ENCODE peak calls at places on chromosome 9, in seven cellular contexts. T, U, L, Q, V, Y and W are unnamed samples.
A peak's percentile ranks its signal among the peaks of the same experiment; 100 is the strongest.

GRCh38 chr9:131503626-131504465 is 1.1 kb downstream of the POMT1 start:
- DNase-seq in T (no peak), U (no peak), L (no peak), Q (peak; percentile 62), V (no peak), Y (no peak), W (peak; percentile 47)

GRCh38 chr9:70083429-70083828 is 39.8 kb downstream of the MAMDC2 start:
- DNase-seq in T (no peak), U (no peak), L (no peak), Q (no peak), V (no peak), Y (no peak), W (no peak)

GRCh38 chr9:132074736-132075135 is 4.9 kb downstream of the MED27 start:
- DNase-seq in T (no peak), U (no peak), L (no peak), Q (no peak), V (no peak), Y (no peak), W (no peak)

GRCh38 chr9:75378036-75378435 is 289.7 kb downstream of the OSTF1 start:
- DNase-seq in T (peak; percentile 89), U (peak; percentile 54), L (no peak), Q (no peak), V (peak; percentile 93), Y (peak; percentile 76), W (no peak)

GRCh38 chr9:129250786-129251185 is 72.7 kb upstream of the IER5L start:
- DNase-seq in T (no peak), U (no peak), L (no peak), Q (peak; percentile 13), V (no peak), Y (no peak), W (no peak)

GRCh38 chr9:72891043-72891442 is 61.8 kb downstream of the ALDH1A1 start:
- DNase-seq in T (no peak), U (no peak), L (no peak), Q (no peak), V (no peak), Y (no peak), W (no peak)

GRCh38 chr9:36029765-36030528 is 6.8 kb upstream of the RECK start:
- DNase-seq in T (no peak), U (no peak), L (peak; percentile 25), Q (peak; percentile 86), V (no peak), Y (no peak), W (no peak)

GRCh38 chr9:126965541-126966428 is 51.2 kb downstream of the RALGPS1 start:
- DNase-seq in T (peak; percentile 73), U (peak; percentile 50), L (peak; percentile 38), Q (peak; percentile 55), V (no peak), Y (peak; percentile 39), W (peak; percentile 48)

GRCh38 chr9:101354143-101354764 is 30.6 kb downstream of the BAAT start:
- DNase-seq in T (no peak), U (no peak), L (no peak), Q (peak; percentile 22), V (no peak), Y (no peak), W (no peak)

GRCh38 chr9:96555567-96556386 is 63.9 kb downstream of the CDC14B start:
- DNase-seq in T (no peak), U (no peak), L (no peak), Q (no peak), V (no peak), Y (no peak), W (no peak)

GRCh38 chr9:123360161-123361085 is 4.4 kb downstream of the CRB2 start:
- DNase-seq in T (no peak), U (peak; percentile 66), L (no peak), Q (no peak), V (no peak), Y (no peak), W (peak; percentile 63)

GRCh38 chr9:113602126-113603119 is 138.9 kb downstream of the RGS3 start:
- DNase-seq in T (peak; percentile 95), U (peak; percentile 90), L (no peak), Q (peak; percentile 22), V (peak; percentile 89), Y (peak; percentile 90), W (peak; percentile 42)

GRCh38 chr9:124273428-124274153 is 15.8 kb downstream of the NEK6 start:
- DNase-seq in T (peak; percentile 90), U (no peak), L (no peak), Q (no peak), V (no peak), Y (no peak), W (no peak)

GRCh38 chr9:20558609-20559016 is 63.7 kb downstream of the MLLT3 start:
- DNase-seq in T (no peak), U (no peak), L (no peak), Q (peak; percentile 85), V (no peak), Y (no peak), W (no peak)

GRCh38 chr9:131668439-131669233 is 71.2 kb downstream of the RAPGEF1 start:
- DNase-seq in T (no peak), U (no peak), L (no peak), Q (peak; percentile 53), V (no peak), Y (no peak), W (peak; percentile 88)

GRCh38 chr9:80218336-80218735 is 646.6 kb downstream of the TLE4 start:
- DNase-seq in T (no peak), U (no peak), L (no peak), Q (no peak), V (no peak), Y (no peak), W (no peak)

GRCh38 chr9:68970150-68970549 is 43.8 kb downstream of the PRKACG start:
- DNase-seq in T (no peak), U (no peak), L (no peak), Q (no peak), V (no peak), Y (no peak), W (no peak)

GRCh38 chr9:109708507-109708945 is 71.5 kb upstream of the PALM2AKAP2 start:
- DNase-seq in T (no peak), U (no peak), L (no peak), Q (no peak), V (no peak), Y (no peak), W (no peak)

GRCh38 chr9:1253098-1253979 is 203.2 kb downstream of the DMRT2 start:
- DNase-seq in T (no peak), U (no peak), L (no peak), Q (no peak), V (no peak), Y (no peak), W (no peak)

GRCh38 chr9:82168585-82168984 is 180.0 kb downstream of the SPATA31D1 start:
- DNase-seq in T (no peak), U (no peak), L (no peak), Q (peak; percentile 82), V (no peak), Y (no peak), W (no peak)

GRCh38 chr9:110814159-110814558 is 145.6 kb downstream of the MUSK start:
- DNase-seq in T (no peak), U (no peak), L (no peak), Q (peak; percentile 94), V (no peak), Y (no peak), W (no peak)

GRCh38 chr9:73434826-73435225 is 283.2 kb downstream of the ANXA1 start:
- DNase-seq in T (no peak), U (no peak), L (no peak), Q (no peak), V (no peak), Y (no peak), W (no peak)

GRCh38 chr9:72585737-72586136 is 64.3 kb downstream of the TMC1 start:
- DNase-seq in T (no peak), U (peak; percentile 17), L (no peak), Q (peak; percentile 45), V (no peak), Y (peak; percentile 46), W (no peak)

GRCh38 chr9:120398286-120398685 is 181.7 kb downstream of the CDK5RAP2 start:
- DNase-seq in T (no peak), U (no peak), L (no peak), Q (no peak), V (no peak), Y (no peak), W (no peak)

GRCh38 chr9:96136992-96137665 is 164.8 kb downstream of the HSD17B3 start:
- DNase-seq in T (peak; percentile 78), U (no peak), L (no peak), Q (no peak), V (no peak), Y (no peak), W (no peak)

DNA sequence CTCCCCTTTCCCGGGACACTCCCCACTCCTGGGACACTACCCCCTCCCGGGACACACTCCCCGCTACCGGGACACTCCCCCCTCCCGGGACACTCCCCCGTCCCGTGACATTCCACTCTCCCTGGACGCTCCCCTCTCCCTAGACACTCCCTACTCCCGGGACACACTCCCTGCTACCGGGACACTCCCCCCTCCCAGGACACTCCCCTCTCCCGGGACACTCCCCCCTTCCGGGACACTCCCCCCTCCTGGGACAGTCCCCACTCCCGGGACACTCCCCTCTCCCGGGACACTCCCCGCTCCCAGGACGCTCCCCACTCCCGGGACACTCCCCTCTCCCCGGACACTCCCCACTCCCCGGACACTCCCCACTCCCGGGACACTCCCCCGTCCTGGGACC is 96.0 kb downstream of the RXRA start:
- DNase-seq in T (no peak), U (peak; percentile 79), L (no peak), Q (no peak), V (no peak), Y (peak; percentile 51), W (no peak)
- H3K4me1 ChIP-seq in T (peaks cover 7% of the 10 kb centered on the region), U (no peaks in the 10 kb centered on the region), L (no peaks in the 10 kb centered on the region), Q (no peaks in the 10 kb centered on the region), V (no peaks in the 10 kb centered on the region), Y (peaks cover 48% of the 10 kb centered on the region), W (no peaks in the 10 kb centered on the region)

GRCh38 chr9:107587175-107587963 is 97.8 kb upstream of the KLF4 start:
- DNase-seq in T (peak; percentile 67), U (no peak), L (no peak), Q (no peak), V (peak; percentile 80), Y (peak; percentile 22), W (no peak)
- H3K27ac ChIP-seq in T (no peak overlapping the region), U (peak overlapping the region; percentile 64), L (peak overlapping the region; percentile 23), Q (no peak overlapping the region), V (peak overlapping the region; percentile 68), Y (peak overlapping the region; percentile 61), W (no peak overlapping the region)

GRCh38 chr9:111936391-111936790 is 39.8 kb downstream of the UGCG start:
- DNase-seq in T (no peak), U (no peak), L (no peak), Q (no peak), V (no peak), Y (no peak), W (no peak)

GRCh38 chr9:111938427-111938800 is 41.8 kb downstream of the UGCG start:
- DNase-seq in T (no peak), U (no peak), L (no peak), Q (no peak), V (no peak), Y (no peak), W (no peak)

GRCh38 chr9:111937781-111938426 is 41.3 kb downstream of the UGCG start:
- DNase-seq in T (no peak), U (peak; percentile 32), L (no peak), Q (no peak), V (no peak), Y (no peak), W (peak; percentile 71)

GRCh38 chr9:111939322-111939721 is 42.7 kb downstream of the UGCG start:
- DNase-seq in T (no peak), U (no peak), L (no peak), Q (peak; percentile 28), V (no peak), Y (no peak), W (no peak)

GRCh38 chr9:111937301-111937700 is 40.7 kb downstream of the UGCG start:
- DNase-seq in T (no peak), U (no peak), L (no peak), Q (no peak), V (no peak), Y (no peak), W (no peak)
- H3K36me3 ChIP-seq in T (peaks cover 16% of the 10 kb centered on the region), U (no peaks in the 10 kb centered on the region), L (peaks cover 8% of the 10 kb centered on the region), Q (peaks cover 27% of the 10 kb centered on the region), V (peaks cover 11% of the 10 kb centered on the region), Y (peaks cover 8% of the 10 kb centered on the region), W (peaks cover 11% of the 10 kb centered on the region)

GRCh38 chr9:121738969-121739368 is 87.5 kb downstream of the DAB2IP start:
- DNase-seq in T (peak; percentile 89), U (no peak), L (no peak), Q (no peak), V (no peak), Y (no peak), W (no peak)
- H3K4me1 ChIP-seq in T (peaks cover 93% of the 10 kb centered on the region), U (peaks cover 13% of the 10 kb centered on the region), L (peaks cover 23% of the 10 kb centered on the region), Q (peaks cover 5% of the 10 kb centered on the region), V (no peaks in the 10 kb centered on the region), Y (peaks cover 92% of the 10 kb centered on the region), W (no peaks in the 10 kb centered on the region)